ENCODE peak calls at places on chromosomes 13 and 19, in eight cellular contexts. One of them, this sample, is unnamed.

GRCh38 chr19:45693168-45693788 is 812 bp downstream of the QPCTL start:
- DNase-seq in spleen: peak
- DNase-seq in body of pancreas: peak
- DNase-seq in uterus: peak
- DNase-seq in tibial nerve: peak
- DNase-seq in erythroblast: peak
- DNase-seq in breast epithelium: peak
- DNase-seq in IMR-90: peak
- DNase-seq in this sample: peak

GRCh38 chr13:27319404-27319803 is 48.8 kb downstream of the RASL11A start:
- DNase-seq in spleen: no peak
- DNase-seq in body of pancreas: no peak
- DNase-seq in uterus: no peak
- DNase-seq in tibial nerve: no peak
- DNase-seq in erythroblast: no peak
- DNase-seq in breast epithelium: no peak
- DNase-seq in IMR-90: no peak
- DNase-seq in this sample: no peak

GRCh38 chr19:44684892-44685847 is 13.8 kb upstream of the CEACAM16 start:
- DNase-seq in spleen: no peak
- DNase-seq in body of pancreas: peak
- DNase-seq in uterus: no peak
- DNase-seq in tibial nerve: no peak
- DNase-seq in erythroblast: no peak
- DNase-seq in breast epithelium: no peak
- DNase-seq in IMR-90: peak
- DNase-seq in this sample: no peak

GRCh38 chr13:41075034-41075433 is 13.7 kb downstream of the WBP4 start:
- DNase-seq in spleen: no peak
- DNase-seq in body of pancreas: peak
- DNase-seq in uterus: no peak
- DNase-seq in tibial nerve: no peak
- DNase-seq in erythroblast: peak
- DNase-seq in breast epithelium: no peak
- DNase-seq in IMR-90: peak
- DNase-seq in this sample: no peak

GRCh38 chr19:55255618-55256423 is 3.0 kb downstream of the PPP6R1 start:
- DNase-seq in spleen: peak
- DNase-seq in body of pancreas: no peak
- DNase-seq in uterus: no peak
- DNase-seq in tibial nerve: no peak
- DNase-seq in erythroblast: peak
- DNase-seq in breast epithelium: no peak
- DNase-seq in IMR-90: peak
- DNase-seq in this sample: no peak

GRCh38 chr13:50684366-50684765 is 159.1 kb downstream of the DLEU7 start:
- DNase-seq in spleen: no peak
- DNase-seq in body of pancreas: peak
- DNase-seq in uterus: no peak
- DNase-seq in tibial nerve: no peak
- DNase-seq in erythroblast: no peak
- DNase-seq in breast epithelium: no peak
- DNase-seq in IMR-90: no peak
- DNase-seq in this sample: no peak

GRCh38 chr13:50529154-50529882 is 314.2 kb downstream of the DLEU7 start:
- DNase-seq in spleen: peak
- DNase-seq in body of pancreas: peak
- DNase-seq in uterus: peak
- DNase-seq in tibial nerve: peak
- DNase-seq in erythroblast: peak
- DNase-seq in breast epithelium: peak
- DNase-seq in IMR-90: peak
- DNase-seq in this sample: peak

GRCh38 chr13:28659611-28659970 is 661 bp downstream of the POMP start:
- DNase-seq in spleen: no peak
- DNase-seq in body of pancreas: no peak
- DNase-seq in uterus: no peak
- DNase-seq in tibial nerve: no peak
- DNase-seq in erythroblast: peak
- DNase-seq in breast epithelium: no peak
- DNase-seq in IMR-90: peak
- DNase-seq in this sample: no peak

GRCh38 chr13:110070511-110071120 is 236.3 kb downstream of the COL4A1 start:
- DNase-seq in spleen: no peak
- DNase-seq in body of pancreas: no peak
- DNase-seq in uterus: no peak
- DNase-seq in tibial nerve: no peak
- DNase-seq in erythroblast: no peak
- DNase-seq in breast epithelium: no peak
- DNase-seq in IMR-90: peak
- DNase-seq in this sample: no peak

GRCh38 chr19:45224645-45225044 is 20.6 kb downstream of the EXOC3L2 start:
- DNase-seq in spleen: no peak
- DNase-seq in body of pancreas: no peak
- DNase-seq in uterus: no peak
- DNase-seq in tibial nerve: no peak
- DNase-seq in erythroblast: no peak
- DNase-seq in breast epithelium: no peak
- DNase-seq in IMR-90: no peak
- DNase-seq in this sample: no peak

GRCh38 chr13:107650081-107650701 is 565.1 kb downstream of the LIG4 start:
- DNase-seq in spleen: peak
- DNase-seq in body of pancreas: peak
- DNase-seq in uterus: peak
- DNase-seq in tibial nerve: peak
- DNase-seq in erythroblast: peak
- DNase-seq in breast epithelium: no peak
- DNase-seq in IMR-90: peak
- DNase-seq in this sample: no peak

GRCh38 chr19:2610637-2611482 is 91.6 kb downstream of the GNG7 start:
- DNase-seq in spleen: peak
- DNase-seq in body of pancreas: peak
- DNase-seq in uterus: peak
- DNase-seq in tibial nerve: peak
- DNase-seq in erythroblast: peak
- DNase-seq in breast epithelium: peak
- DNase-seq in IMR-90: peak
- DNase-seq in this sample: peak

GRCh38 chr13:85261757-85262346 is 537.4 kb downstream of the SLITRK6 start:
- DNase-seq in spleen: no peak
- DNase-seq in body of pancreas: no peak
- DNase-seq in uterus: no peak
- DNase-seq in tibial nerve: no peak
- DNase-seq in erythroblast: peak
- DNase-seq in breast epithelium: no peak
- DNase-seq in IMR-90: peak
- DNase-seq in this sample: no peak

GRCh38 chr13:59950201-59950730 is 213.5 kb downstream of the DIAPH3 start:
- DNase-seq in spleen: no peak
- DNase-seq in body of pancreas: no peak
- DNase-seq in uterus: no peak
- DNase-seq in tibial nerve: no peak
- DNase-seq in erythroblast: no peak
- DNase-seq in breast epithelium: no peak
- DNase-seq in IMR-90: peak
- DNase-seq in this sample: no peak

GRCh38 chr19:4556574-4557185 is 2.8 kb downstream of the SEMA6B start:
- DNase-seq in spleen: no peak
- DNase-seq in body of pancreas: no peak
- DNase-seq in uterus: no peak
- DNase-seq in tibial nerve: no peak
- DNase-seq in erythroblast: peak
- DNase-seq in breast epithelium: no peak
- DNase-seq in IMR-90: no peak
- DNase-seq in this sample: no peak

GRCh38 chr13:106528711-106529414 is 6.6 kb downstream of the EFNB2 start:
- DNase-seq in spleen: no peak
- DNase-seq in body of pancreas: no peak
- DNase-seq in uterus: no peak
- DNase-seq in tibial nerve: no peak
- DNase-seq in erythroblast: no peak
- DNase-seq in breast epithelium: no peak
- DNase-seq in IMR-90: no peak
- DNase-seq in this sample: no peak

GRCh38 chr19:10112037-10112751 is 701 bp downstream of the P2RY11 start:
- DNase-seq in spleen: no peak
- DNase-seq in body of pancreas: no peak
- DNase-seq in uterus: no peak
- DNase-seq in tibial nerve: no peak
- DNase-seq in erythroblast: no peak
- DNase-seq in breast epithelium: no peak
- DNase-seq in IMR-90: no peak
- DNase-seq in this sample: no peak

GRCh38 chr13:91247768-91248167 is 99.7 kb upstream of the MIR17HG start:
- DNase-seq in spleen: no peak
- DNase-seq in body of pancreas: no peak
- DNase-seq in uterus: no peak
- DNase-seq in tibial nerve: no peak
- DNase-seq in erythroblast: no peak
- DNase-seq in breast epithelium: no peak
- DNase-seq in IMR-90: no peak
- DNase-seq in this sample: no peak

GRCh38 chr13:26534036-26534726 is 23.3 kb upstream of the WASF3 start:
- DNase-seq in spleen: no peak
- DNase-seq in body of pancreas: no peak
- DNase-seq in uterus: no peak
- DNase-seq in tibial nerve: no peak
- DNase-seq in erythroblast: no peak
- DNase-seq in breast epithelium: no peak
- DNase-seq in IMR-90: no peak
- DNase-seq in this sample: no peak

GRCh38 chr19:1027953-1028902 is 1.8 kb downstream of the CNN2 start:
- DNase-seq in spleen: peak
- DNase-seq in body of pancreas: peak
- DNase-seq in uterus: peak
- DNase-seq in tibial nerve: no peak
- DNase-seq in erythroblast: peak
- DNase-seq in breast epithelium: peak
- DNase-seq in IMR-90: peak
- DNase-seq in this sample: peak

GRCh38 chr19:1828279-1829238 is 16.5 kb upstream of the ATP8B3 start:
- DNase-seq in spleen: no peak
- DNase-seq in body of pancreas: no peak
- DNase-seq in uterus: no peak
- DNase-seq in tibial nerve: no peak
- DNase-seq in erythroblast: no peak
- DNase-seq in breast epithelium: no peak
- DNase-seq in IMR-90: no peak
- DNase-seq in this sample: no peak

GRCh38 chr13:113947321-113948033 is 26.4 kb downstream of the C13orf46 start:
- DNase-seq in spleen: peak
- DNase-seq in body of pancreas: peak
- DNase-seq in uterus: peak
- DNase-seq in tibial nerve: peak
- DNase-seq in erythroblast: peak
- DNase-seq in breast epithelium: peak
- DNase-seq in IMR-90: peak
- DNase-seq in this sample: no peak

GRCh38 chr19:11381535-11382369 is 2.4 kb downstream of the EPOR start:
- DNase-seq in spleen: peak
- DNase-seq in body of pancreas: peak
- DNase-seq in uterus: peak
- DNase-seq in tibial nerve: no peak
- DNase-seq in erythroblast: peak
- DNase-seq in breast epithelium: no peak
- DNase-seq in IMR-90: peak
- DNase-seq in this sample: peak

GRCh38 chr19:8390617-8390981 is 439 bp downstream of the RAB11B start:
- DNase-seq in spleen: peak
- DNase-seq in body of pancreas: peak
- DNase-seq in uterus: peak
- DNase-seq in tibial nerve: peak
- DNase-seq in erythroblast: peak
- DNase-seq in breast epithelium: peak
- DNase-seq in IMR-90: peak
- DNase-seq in this sample: peak
- TF ChIP-seq POLR2A in spleen: no peak
- TF ChIP-seq POLR2A in body of pancreas: no peak
- TF ChIP-seq POLR2A in uterus: no peak
- TF ChIP-seq POLR2A in tibial nerve: no peak
- TF ChIP-seq POLR2A in erythroblast: no peak
- TF ChIP-seq POLR2A in breast epithelium: no peak
- TF ChIP-seq POLR2A in IMR-90: no peak
- TF ChIP-seq POLR2A in this sample: peak

DNA sequence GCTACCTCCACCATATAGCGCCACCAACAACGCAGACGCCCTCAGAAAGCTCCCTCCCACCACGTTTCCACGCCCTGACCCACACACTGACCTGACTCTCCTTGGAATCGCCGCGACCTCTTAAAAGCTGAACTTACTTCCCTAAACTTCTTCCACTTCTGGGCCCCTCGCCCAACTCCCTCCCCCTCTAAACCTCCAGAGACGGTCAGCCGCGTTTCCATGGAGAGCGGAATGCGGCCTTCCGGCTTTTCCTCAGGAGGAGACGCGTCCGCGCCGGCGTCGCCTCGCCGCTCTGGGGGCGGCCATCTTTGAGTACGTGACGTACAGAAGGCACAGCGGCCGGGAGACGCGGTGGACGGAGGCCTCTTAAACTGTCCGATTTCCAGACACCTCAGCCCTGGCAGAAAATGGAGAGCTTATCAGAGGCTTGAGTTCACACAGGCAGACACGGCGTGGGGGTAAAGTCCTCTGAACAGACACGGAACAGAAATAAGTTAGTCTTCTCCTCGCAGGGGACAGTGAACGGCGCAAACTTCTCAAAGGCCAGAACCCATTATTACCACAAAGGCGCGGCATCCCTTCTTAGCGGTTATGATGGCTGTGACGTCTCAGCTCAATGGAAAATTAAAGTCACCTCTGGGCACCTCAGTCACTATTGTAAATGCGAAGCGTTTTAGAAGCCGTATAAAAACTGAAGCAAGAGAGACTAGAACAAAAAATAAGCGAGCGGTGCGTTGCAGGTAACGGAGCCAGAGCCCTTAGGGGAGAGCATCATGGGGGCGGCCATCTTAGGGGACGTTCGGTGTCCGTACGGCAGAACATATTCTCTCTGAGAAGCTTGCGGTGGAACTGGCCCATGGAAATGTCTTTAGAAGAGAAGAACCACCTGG is at the start of gene ZNF432:
- DNase-seq in spleen: peak
- DNase-seq in body of pancreas: peak
- DNase-seq in uterus: peak
- DNase-seq in tibial nerve: peak
- DNase-seq in erythroblast: peak
- DNase-seq in breast epithelium: peak
- DNase-seq in IMR-90: peak
- DNase-seq in this sample: peak
- TF ChIP-seq POLR2A in spleen: peak
- TF ChIP-seq POLR2A in body of pancreas: peak
- TF ChIP-seq POLR2A in uterus: peak
- TF ChIP-seq POLR2A in tibial nerve: peak
- TF ChIP-seq POLR2A in erythroblast: peak
- TF ChIP-seq POLR2A in breast epithelium: peak
- TF ChIP-seq POLR2A in IMR-90: peak
- TF ChIP-seq POLR2A in this sample: no peak

GRCh38 chr19:18772620-18773587 is 18.2 kb downstream of the COMP start:
- DNase-seq in spleen: no peak
- DNase-seq in body of pancreas: peak
- DNase-seq in uterus: no peak
- DNase-seq in tibial nerve: no peak
- DNase-seq in erythroblast: no peak
- DNase-seq in breast epithelium: peak
- DNase-seq in IMR-90: no peak
- DNase-seq in this sample: no peak
- TF ChIP-seq POLR2A in spleen: no peak
- TF ChIP-seq POLR2A in body of pancreas: no peak
- TF ChIP-seq POLR2A in uterus: no peak
- TF ChIP-seq POLR2A in tibial nerve: no peak
- TF ChIP-seq POLR2A in erythroblast: no peak
- TF ChIP-seq POLR2A in breast epithelium: no peak
- TF ChIP-seq POLR2A in IMR-90: no peak
- TF ChIP-seq POLR2A in this sample: no peak

GRCh38 chr19:39403331-39404312 is 3.0 kb upstream of the ZFP36 start:
- DNase-seq in spleen: peak
- DNase-seq in body of pancreas: peak
- DNase-seq in uterus: peak
- DNase-seq in tibial nerve: peak
- DNase-seq in erythroblast: peak
- DNase-seq in breast epithelium: peak
- DNase-seq in IMR-90: peak
- DNase-seq in this sample: peak
- TF ChIP-seq POLR2A in spleen: peak
- TF ChIP-seq POLR2A in body of pancreas: peak
- TF ChIP-seq POLR2A in uterus: peak
- TF ChIP-seq POLR2A in tibial nerve: peak
- TF ChIP-seq POLR2A in erythroblast: peak
- TF ChIP-seq POLR2A in breast epithelium: peak
- TF ChIP-seq POLR2A in IMR-90: peak
- TF ChIP-seq POLR2A in this sample: peak

This sample was measured in sigmoid colon.